ENCODE peak calls at places on chromosomes 5 and 9, in seven cellular contexts. One of them, this sample, is unnamed.

GRCh38 chr5:150183436-150183835 is 6.4 kb upstream of the SLC6A7 start:
- DNase-seq in cardiac muscle cell: no peak
- DNase-seq in Calu3: no peak
- DNase-seq in osteoblast: no peak
- DNase-seq in WTC11: no peak
- DNase-seq in fibroblast of lung: no peak
- DNase-seq in MCF 10A: no peak
- DNase-seq in this sample: no peak

GRCh38 chr5:34959323-34959722 is 30.0 kb downstream of the DNAJC21 start:
- DNase-seq in cardiac muscle cell: no peak
- DNase-seq in Calu3: no peak
- DNase-seq in osteoblast: no peak
- DNase-seq in WTC11: no peak
- DNase-seq in fibroblast of lung: peak; percentile 50
- DNase-seq in MCF 10A: peak; percentile 48
- DNase-seq in this sample: peak; percentile 34

GRCh38 chr5:112694853-112695709 is 42.6 kb upstream of the APC start:
- DNase-seq in cardiac muscle cell: no peak
- DNase-seq in Calu3: no peak
- DNase-seq in osteoblast: no peak
- DNase-seq in WTC11: no peak
- DNase-seq in fibroblast of lung: peak; percentile 59
- DNase-seq in MCF 10A: peak; percentile 50
- DNase-seq in this sample: no peak

GRCh38 chr9:134059661-134060395 is 8.0 kb downstream of the BRD3 start:
- DNase-seq in cardiac muscle cell: no peak
- DNase-seq in Calu3: no peak
- DNase-seq in osteoblast: peak; percentile 94
- DNase-seq in WTC11: no peak
- DNase-seq in fibroblast of lung: no peak
- DNase-seq in MCF 10A: no peak
- DNase-seq in this sample: no peak

GRCh38 chr5:16742938-16743337 is 126.1 kb upstream of the RETREG1 start:
- DNase-seq in cardiac muscle cell: no peak
- DNase-seq in Calu3: no peak
- DNase-seq in osteoblast: no peak
- DNase-seq in WTC11: no peak
- DNase-seq in fibroblast of lung: no peak
- DNase-seq in MCF 10A: no peak
- DNase-seq in this sample: no peak

GRCh38 chr5:54302267-54302687 is 8.1 kb downstream of the ARL15 start:
- DNase-seq in cardiac muscle cell: no peak
- DNase-seq in Calu3: no peak
- DNase-seq in osteoblast: peak; percentile 58
- DNase-seq in WTC11: no peak
- DNase-seq in fibroblast of lung: peak; percentile 46
- DNase-seq in MCF 10A: peak; percentile 64
- DNase-seq in this sample: no peak

GRCh38 chr9:128096614-128097013 is 28.6 kb downstream of the SLC25A25 start:
- DNase-seq in cardiac muscle cell: no peak
- DNase-seq in Calu3: no peak
- DNase-seq in osteoblast: peak; percentile 38
- DNase-seq in WTC11: no peak
- DNase-seq in fibroblast of lung: no peak
- DNase-seq in MCF 10A: no peak
- DNase-seq in this sample: no peak

GRCh38 chr5:158380661-158381060 is 521.7 kb upstream of the CLINT1 start:
- DNase-seq in cardiac muscle cell: no peak
- DNase-seq in Calu3: no peak
- DNase-seq in osteoblast: no peak
- DNase-seq in WTC11: no peak
- DNase-seq in fibroblast of lung: no peak
- DNase-seq in MCF 10A: peak; percentile 71
- DNase-seq in this sample: no peak

GRCh38 chr9:116641292-116642059 is 45.6 kb upstream of the TRIM32 start:
- DNase-seq in cardiac muscle cell: no peak
- DNase-seq in Calu3: no peak
- DNase-seq in osteoblast: no peak
- DNase-seq in WTC11: no peak
- DNase-seq in fibroblast of lung: no peak
- DNase-seq in MCF 10A: peak; percentile 38
- DNase-seq in this sample: no peak

GRCh38 chr5:130323804-130324454 is 419.7 kb downstream of the CHSY3 start:
- DNase-seq in cardiac muscle cell: no peak
- DNase-seq in Calu3: peak; percentile 8
- DNase-seq in osteoblast: no peak
- DNase-seq in WTC11: no peak
- DNase-seq in fibroblast of lung: peak; percentile 11
- DNase-seq in MCF 10A: peak; percentile 33
- DNase-seq in this sample: no peak

GRCh38 chr9:85344901-85345300 is 396.9 kb downstream of the AGTPBP1 start:
- DNase-seq in cardiac muscle cell: no peak
- DNase-seq in Calu3: no peak
- DNase-seq in osteoblast: no peak
- DNase-seq in WTC11: no peak
- DNase-seq in fibroblast of lung: no peak
- DNase-seq in MCF 10A: peak; percentile 6
- DNase-seq in this sample: no peak

GRCh38 chr5:179343902-179344300 is 1.4 kb downstream of the ADAMTS2 start:
- DNase-seq in cardiac muscle cell: peak; percentile 74
- DNase-seq in Calu3: no peak
- DNase-seq in osteoblast: peak; percentile 98
- DNase-seq in WTC11: peak; percentile 90
- DNase-seq in fibroblast of lung: peak; percentile 65
- DNase-seq in MCF 10A: no peak
- DNase-seq in this sample: no peak

GRCh38 chr9:112654282-112654681 is 63.6 kb downstream of the INIP start:
- DNase-seq in cardiac muscle cell: no peak
- DNase-seq in Calu3: no peak
- DNase-seq in osteoblast: no peak
- DNase-seq in WTC11: no peak
- DNase-seq in fibroblast of lung: no peak
- DNase-seq in MCF 10A: no peak
- DNase-seq in this sample: no peak

GRCh38 chr9:125626187-125626586 is 80.8 kb downstream of the MAPKAP1 start:
- DNase-seq in cardiac muscle cell: no peak
- DNase-seq in Calu3: no peak
- DNase-seq in osteoblast: peak; percentile 68
- DNase-seq in WTC11: no peak
- DNase-seq in fibroblast of lung: peak; percentile 58
- DNase-seq in MCF 10A: no peak
- DNase-seq in this sample: peak; percentile 15

GRCh38 chr9:38017885-38018186 is 51.2 kb downstream of the SHB start:
- DNase-seq in cardiac muscle cell: no peak
- DNase-seq in Calu3: no peak
- DNase-seq in osteoblast: peak; percentile 58
- DNase-seq in WTC11: no peak
- DNase-seq in fibroblast of lung: no peak
- DNase-seq in MCF 10A: no peak
- DNase-seq in this sample: no peak

GRCh38 chr5:14893351-14893750 is 21.8 kb upstream of the ANKH start:
- DNase-seq in cardiac muscle cell: no peak
- DNase-seq in Calu3: no peak
- DNase-seq in osteoblast: no peak
- DNase-seq in WTC11: no peak
- DNase-seq in fibroblast of lung: no peak
- DNase-seq in MCF 10A: no peak
- DNase-seq in this sample: no peak

GRCh38 chr5:175822225-175822624 is 49.2 kb upstream of the CPLX2 start:
- DNase-seq in cardiac muscle cell: no peak
- DNase-seq in Calu3: no peak
- DNase-seq in osteoblast: no peak
- DNase-seq in WTC11: no peak
- DNase-seq in fibroblast of lung: no peak
- DNase-seq in MCF 10A: peak; percentile 78
- DNase-seq in this sample: no peak

GRCh38 chr5:137921931-137922330 is 32.7 kb downstream of the PKD2L2 start:
- DNase-seq in cardiac muscle cell: no peak
- DNase-seq in Calu3: no peak
- DNase-seq in osteoblast: no peak
- DNase-seq in WTC11: no peak
- DNase-seq in fibroblast of lung: peak; percentile 25
- DNase-seq in MCF 10A: peak; percentile 27
- DNase-seq in this sample: no peak

GRCh38 chr9:93672622-93673270 is 96.4 kb downstream of the PHF2 start:
- DNase-seq in cardiac muscle cell: no peak
- DNase-seq in Calu3: no peak
- DNase-seq in osteoblast: no peak
- DNase-seq in WTC11: peak; percentile 1
- DNase-seq in fibroblast of lung: no peak
- DNase-seq in MCF 10A: no peak
- DNase-seq in this sample: no peak

GRCh38 chr5:101689306-101689705 is 606.8 kb downstream of the SLCO4C1 start:
- DNase-seq in cardiac muscle cell: no peak
- DNase-seq in Calu3: no peak
- DNase-seq in osteoblast: no peak
- DNase-seq in WTC11: no peak
- DNase-seq in fibroblast of lung: no peak
- DNase-seq in MCF 10A: no peak
- DNase-seq in this sample: no peak

GRCh38 chr9:37338218-37338617 is 84.3 kb upstream of the GRHPR start:
- DNase-seq in cardiac muscle cell: no peak
- DNase-seq in Calu3: no peak
- DNase-seq in osteoblast: no peak
- DNase-seq in WTC11: no peak
- DNase-seq in fibroblast of lung: no peak
- DNase-seq in MCF 10A: no peak
- DNase-seq in this sample: no peak

GRCh38 chr5:30103056-30104020 is 1090.1 kb upstream of the CDH6 start:
- DNase-seq in cardiac muscle cell: no peak
- DNase-seq in Calu3: no peak
- DNase-seq in osteoblast: no peak
- DNase-seq in WTC11: no peak
- DNase-seq in fibroblast of lung: peak; percentile 24
- DNase-seq in MCF 10A: peak; percentile 63
- DNase-seq in this sample: no peak

GRCh38 chr9:133334161-133334560 is 1.8 kb downstream of the SURF6 start:
- DNase-seq in cardiac muscle cell: no peak
- DNase-seq in Calu3: no peak
- DNase-seq in osteoblast: no peak
- DNase-seq in WTC11: peak; percentile 56
- DNase-seq in fibroblast of lung: no peak
- DNase-seq in MCF 10A: no peak
- DNase-seq in this sample: no peak

GRCh38 chr5:135604046-135604445 is 25.3 kb upstream of the CXCL14 start:
- DNase-seq in cardiac muscle cell: no peak
- DNase-seq in Calu3: no peak
- DNase-seq in osteoblast: no peak
- DNase-seq in WTC11: no peak
- DNase-seq in fibroblast of lung: no peak
- DNase-seq in MCF 10A: no peak
- DNase-seq in this sample: no peak

GRCh38 chr5:3854069-3854741 is 258.6 kb downstream of the IRX1 start:
- DNase-seq in cardiac muscle cell: no peak
- DNase-seq in Calu3: no peak
- DNase-seq in osteoblast: no peak
- DNase-seq in WTC11: no peak
- DNase-seq in fibroblast of lung: no peak
- DNase-seq in MCF 10A: no peak
- DNase-seq in this sample: no peak

GRCh38 chr5:181088289-181088688 is 42.7 kb downstream of the OR2V1 start:
- DNase-seq in cardiac muscle cell: no peak
- DNase-seq in Calu3: no peak
- DNase-seq in osteoblast: no peak
- DNase-seq in WTC11: peak; percentile 62
- DNase-seq in fibroblast of lung: no peak
- DNase-seq in MCF 10A: no peak
- DNase-seq in this sample: no peak
- TF ChIP-seq CTCF in cardiac muscle cell: peak; percentile 25
- TF ChIP-seq CTCF in Calu3: peak; percentile 44
- TF ChIP-seq CTCF in osteoblast: peak; percentile 52
- TF ChIP-seq CTCF in WTC11: no peak
- TF ChIP-seq CTCF in fibroblast of lung: peak; percentile 21
- TF ChIP-seq CTCF in MCF 10A: peak; percentile 43
- TF ChIP-seq CTCF in this sample: peak; percentile 45

DNA sequence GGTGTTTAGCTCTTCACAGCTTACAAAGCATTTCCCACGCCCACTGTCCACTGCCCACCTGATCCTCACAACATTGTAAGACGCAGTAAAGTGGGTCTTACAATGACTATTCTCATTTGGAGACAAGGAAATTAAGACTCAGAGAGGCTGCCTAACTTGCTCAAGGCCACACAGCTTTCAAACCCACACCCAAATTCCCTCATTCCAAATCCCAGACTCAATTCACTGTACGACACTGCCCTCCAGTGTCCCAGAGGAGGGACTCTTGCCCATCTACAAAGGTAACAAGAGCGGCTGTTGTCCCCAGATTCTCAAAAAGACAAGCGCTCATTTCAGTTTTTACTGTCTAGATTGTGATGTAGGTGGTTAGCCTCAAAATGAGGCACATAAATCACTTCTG is 184.6 kb downstream of the ACTL7B start:
- DNase-seq in cardiac muscle cell: no peak
- DNase-seq in Calu3: no peak
- DNase-seq in osteoblast: no peak
- DNase-seq in WTC11: peak; percentile 28
- DNase-seq in fibroblast of lung: peak; percentile 28
- DNase-seq in MCF 10A: peak; percentile 64
- DNase-seq in this sample: no peak
- TF ChIP-seq CTCF in cardiac muscle cell: peak; percentile 39
- TF ChIP-seq CTCF in Calu3: no peak
- TF ChIP-seq CTCF in osteoblast: peak; percentile 68
- TF ChIP-seq CTCF in WTC11: no peak
- TF ChIP-seq CTCF in fibroblast of lung: peak; percentile 27
- TF ChIP-seq CTCF in MCF 10A: peak; percentile 86
- TF ChIP-seq CTCF in this sample: peak; percentile 34

GRCh38 chr5:75168026-75168750 is 68.5 kb downstream of the ANKRD31 start:
- DNase-seq in cardiac muscle cell: no peak
- DNase-seq in Calu3: no peak
- DNase-seq in osteoblast: no peak
- DNase-seq in WTC11: no peak
- DNase-seq in fibroblast of lung: no peak
- DNase-seq in MCF 10A: no peak
- DNase-seq in this sample: no peak

GRCh38 chr5:75167345-75167744 is 69.3 kb downstream of the ANKRD31 start:
- DNase-seq in cardiac muscle cell: no peak
- DNase-seq in Calu3: no peak
- DNase-seq in osteoblast: no peak
- DNase-seq in WTC11: no peak
- DNase-seq in fibroblast of lung: no peak
- DNase-seq in MCF 10A: peak; percentile 19
- DNase-seq in this sample: no peak
- TF ChIP-seq CTCF in cardiac muscle cell: peak; percentile 13
- TF ChIP-seq CTCF in Calu3: peak; percentile 39
- TF ChIP-seq CTCF in osteoblast: peak; percentile 34
- TF ChIP-seq CTCF in WTC11: no peak
- TF ChIP-seq CTCF in fibroblast of lung: no peak
- TF ChIP-seq CTCF in MCF 10A: no peak
- TF ChIP-seq CTCF in this sample: peak; percentile 31

DNA sequence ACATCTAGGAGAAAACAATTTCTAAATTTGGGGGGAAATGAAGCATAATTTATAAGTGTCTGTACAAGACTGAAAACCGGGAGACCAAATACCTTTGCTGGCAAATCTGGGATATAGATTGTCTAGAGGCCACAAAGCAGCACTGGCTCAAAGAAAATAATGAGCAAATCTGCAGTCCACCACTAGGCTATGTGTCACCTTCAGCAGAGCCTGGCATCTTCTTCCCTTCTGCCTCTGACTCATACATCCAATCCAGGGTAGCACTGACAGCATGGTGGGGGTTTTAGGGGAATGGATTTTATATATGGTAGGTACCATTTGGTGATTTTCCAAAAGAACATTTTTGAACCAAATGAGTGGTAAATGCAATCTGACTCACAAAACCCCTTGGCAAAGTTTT is 12.8 kb downstream of the FAM81B start:
- DNase-seq in cardiac muscle cell: no peak
- DNase-seq in Calu3: no peak
- DNase-seq in osteoblast: peak; percentile 65
- DNase-seq in WTC11: no peak
- DNase-seq in fibroblast of lung: no peak
- DNase-seq in MCF 10A: peak; percentile 32
- DNase-seq in this sample: no peak
- TF ChIP-seq CTCF in cardiac muscle cell: no peak
- TF ChIP-seq CTCF in Calu3: no peak
- TF ChIP-seq CTCF in osteoblast: peak; percentile 32
- TF ChIP-seq CTCF in WTC11: no peak
- TF ChIP-seq CTCF in fibroblast of lung: no peak
- TF ChIP-seq CTCF in MCF 10A: no peak
- TF ChIP-seq CTCF in this sample: no peak